ENCODE peak calls at places on chromosomes 16 and 17, in four cellular contexts. One of them, this sample, is unnamed.

GRCh38 chr16:28264656-28265055 is 27.7 kb upstream of the SBK1 start:
- DNase-seq in AG09309: no peak
- DNase-seq in HEK293T: no peak
- DNase-seq in CD4-positive, alpha-beta T cell: no peak
- DNase-seq in this sample: no peak

GRCh38 chr17:65794572-65794971 is 233.1 kb upstream of the AXIN2 start:
- DNase-seq in AG09309: no peak
- DNase-seq in CD4-positive, alpha-beta T cell: no peak
- DNase-seq in HEK293T: peak; percentile 60
- DNase-seq in this sample: no peak

GRCh38 chr17:73639322-73639721 is 4.9 kb downstream of the SDK2 start:
- DNase-seq in HEK293T: no peak
- DNase-seq in CD4-positive, alpha-beta T cell: no peak
- DNase-seq in AG09309: no peak
- DNase-seq in this sample: no peak

GRCh38 chr17:79242873-79243602 is 168.4 kb downstream of the ENGASE start:
- DNase-seq in HEK293T: no peak
- DNase-seq in AG09309: no peak
- DNase-seq in CD4-positive, alpha-beta T cell: no peak
- DNase-seq in this sample: no peak

GRCh38 chr17:67246398-67246647 is 1.3 kb upstream of the HELZ start:
- DNase-seq in CD4-positive, alpha-beta T cell: no peak
- DNase-seq in AG09309: no peak
- DNase-seq in HEK293T: no peak
- DNase-seq in this sample: no peak

GRCh38 chr16:79011282-79011681 is 589.3 kb downstream of the MAF start:
- DNase-seq in AG09309: no peak
- DNase-seq in HEK293T: no peak
- DNase-seq in CD4-positive, alpha-beta T cell: no peak
- DNase-seq in this sample: no peak

GRCh38 chr17:36755586-36755985 is 154.2 kb downstream of the MRM1 start:
- DNase-seq in AG09309: no peak
- DNase-seq in HEK293T: peak; percentile 46
- DNase-seq in CD4-positive, alpha-beta T cell: peak; percentile 15
- DNase-seq in this sample: no peak

GRCh38 chr17:63285566-63285965 is 160.5 kb downstream of the CYB561 start:
- DNase-seq in AG09309: no peak
- DNase-seq in CD4-positive, alpha-beta T cell: no peak
- DNase-seq in HEK293T: no peak
- DNase-seq in this sample: no peak

GRCh38 chr17:8859029-8859803 is 8.3 kb downstream of the PIK3R6 start:
- DNase-seq in AG09309: peak; percentile 51
- DNase-seq in CD4-positive, alpha-beta T cell: no peak
- DNase-seq in HEK293T: no peak
- DNase-seq in this sample: no peak

GRCh38 chr16:4435668-4436067 is 10.0 kb downstream of the DNAJA3 start:
- DNase-seq in CD4-positive, alpha-beta T cell: no peak
- DNase-seq in HEK293T: no peak
- DNase-seq in AG09309: no peak
- DNase-seq in this sample: no peak

GRCh38 chr17:49201481-49201927 is 8.9 kb downstream of the GNGT2 start:
- DNase-seq in CD4-positive, alpha-beta T cell: no peak
- DNase-seq in AG09309: no peak
- DNase-seq in HEK293T: no peak
- DNase-seq in this sample: no peak

GRCh38 chr17:67841992-67842391 is 16.7 kb downstream of the BPTF start:
- DNase-seq in HEK293T: no peak
- DNase-seq in AG09309: no peak
- DNase-seq in CD4-positive, alpha-beta T cell: no peak
- DNase-seq in this sample: no peak

GRCh38 chr16:15811778-15812750 is 44.8 kb downstream of the MYH11 start:
- DNase-seq in AG09309: peak; percentile 98
- DNase-seq in HEK293T: no peak
- DNase-seq in CD4-positive, alpha-beta T cell: no peak
- DNase-seq in this sample: no peak

GRCh38 chr17:17402558-17402957 is 74.2 kb upstream of the MED9 start:
- DNase-seq in AG09309: no peak
- DNase-seq in HEK293T: no peak
- DNase-seq in CD4-positive, alpha-beta T cell: no peak
- DNase-seq in this sample: no peak

GRCh38 chr17:49756805-49757496 is 7.0 kb downstream of the FAM117A start:
- DNase-seq in AG09309: no peak
- DNase-seq in CD4-positive, alpha-beta T cell: no peak
- DNase-seq in HEK293T: no peak
- DNase-seq in this sample: no peak

GRCh38 chr17:63571632-63572310 is 21.5 kb downstream of the DCAF7 start:
- DNase-seq in CD4-positive, alpha-beta T cell: no peak
- DNase-seq in HEK293T: no peak
- DNase-seq in AG09309: peak; percentile 60
- DNase-seq in this sample: no peak

GRCh38 chr16:22313141-22313781 is 16.1 kb downstream of the POLR3E start:
- DNase-seq in HEK293T: no peak
- DNase-seq in AG09309: no peak
- DNase-seq in CD4-positive, alpha-beta T cell: no peak
- DNase-seq in this sample: no peak

GRCh38 chr17:58337126-58337599 is 8.6 kb upstream of the TSPOAP1 start:
- DNase-seq in CD4-positive, alpha-beta T cell: peak; percentile 65
- DNase-seq in HEK293T: no peak
- DNase-seq in AG09309: no peak
- DNase-seq in this sample: no peak

GRCh38 chr17:50451943-50452626 is 16.6 kb downstream of the CHAD start:
- DNase-seq in HEK293T: no peak
- DNase-seq in AG09309: no peak
- DNase-seq in CD4-positive, alpha-beta T cell: no peak
- DNase-seq in this sample: no peak

GRCh38 chr17:8922923-8923322 is 42.6 kb downstream of the PIK3R5 start:
- DNase-seq in CD4-positive, alpha-beta T cell: no peak
- DNase-seq in HEK293T: no peak
- DNase-seq in AG09309: no peak
- DNase-seq in this sample: no peak

GRCh38 chr17:28216528-28216927 is 102.5 kb upstream of the TMEM97 start:
- DNase-seq in AG09309: no peak
- DNase-seq in HEK293T: no peak
- DNase-seq in CD4-positive, alpha-beta T cell: no peak
- DNase-seq in this sample: no peak

GRCh38 chr17:35991075-35991474 is 4.5 kb upstream of the CCL14 start:
- DNase-seq in CD4-positive, alpha-beta T cell: no peak
- DNase-seq in HEK293T: no peak
- DNase-seq in AG09309: no peak
- DNase-seq in this sample: no peak

GRCh38 chr17:32971171-32971570 is 20.5 kb upstream of the SPACA3 start:
- DNase-seq in HEK293T: no peak
- DNase-seq in CD4-positive, alpha-beta T cell: no peak
- DNase-seq in AG09309: peak; percentile 51
- DNase-seq in this sample: no peak

GRCh38 chr17:17300624-17301568 is 2.3 kb upstream of the NT5M start:
- DNase-seq in CD4-positive, alpha-beta T cell: peak; percentile 42
- DNase-seq in AG09309: no peak
- DNase-seq in HEK293T: peak; percentile 76
- DNase-seq in this sample: no peak

GRCh38 chr17:39194089-39194984 is 3.1 kb downstream of the CACNB1 start:
- DNase-seq in CD4-positive, alpha-beta T cell: no peak
- DNase-seq in AG09309: no peak
- DNase-seq in HEK293T: peak; percentile 67
- DNase-seq in this sample: no peak

GRCh38 chr17:4544135-4544651 is 11.0 kb downstream of the MYBBP1A start:
- DNase-seq in AG09309: no peak
- DNase-seq in HEK293T: no peak
- DNase-seq in CD4-positive, alpha-beta T cell: no peak
- DNase-seq in this sample: no peak

This sample was measured in pulmonary artery endothelial cell.